ENCODE peak calls at places on chromosomes 12 and 14, in eight cellular contexts. One of them, this sample, is unnamed.

GRCh38 chr14:75125617-75126016 is 1.2 kb downstream of the NEK9 start:
- DNase-seq in SK-N-SH: peak; percentile 12
- DNase-seq in kidney: no peak
- DNase-seq in dorsolateral prefrontal cortex: no peak
- DNase-seq in upper lobe of right lung: no peak
- DNase-seq in lung: no peak
- DNase-seq in body of pancreas: no peak
- DNase-seq in suprapubic skin: no peak
- DNase-seq in this sample: no peak

GRCh38 chr12:124863409-124864325 is at the start of gene SCARB1:
- DNase-seq in SK-N-SH: peak; percentile 99
- DNase-seq in kidney: peak; percentile 94
- DNase-seq in dorsolateral prefrontal cortex: peak; percentile 80
- DNase-seq in upper lobe of right lung: peak; percentile 92
- DNase-seq in lung: peak; percentile 71
- DNase-seq in body of pancreas: peak; percentile 88
- DNase-seq in suprapubic skin: peak; percentile 84
- DNase-seq in this sample: peak; percentile 86

GRCh38 chr14:61247935-61248334 is 33.2 kb downstream of the TMEM30B start:
- DNase-seq in SK-N-SH: no peak
- DNase-seq in kidney: no peak
- DNase-seq in dorsolateral prefrontal cortex: no peak
- DNase-seq in upper lobe of right lung: no peak
- DNase-seq in lung: no peak
- DNase-seq in body of pancreas: no peak
- DNase-seq in suprapubic skin: no peak
- DNase-seq in this sample: no peak

GRCh38 chr12:32217354-32218310 is 111.0 kb downstream of the BICD1 start:
- DNase-seq in SK-N-SH: no peak
- DNase-seq in kidney: no peak
- DNase-seq in dorsolateral prefrontal cortex: no peak
- DNase-seq in upper lobe of right lung: peak; percentile 68
- DNase-seq in lung: no peak
- DNase-seq in body of pancreas: no peak
- DNase-seq in suprapubic skin: no peak
- DNase-seq in this sample: no peak

GRCh38 chr14:56205906-56206305 is 87.7 kb downstream of the PELI2 start:
- DNase-seq in SK-N-SH: no peak
- DNase-seq in kidney: no peak
- DNase-seq in dorsolateral prefrontal cortex: no peak
- DNase-seq in upper lobe of right lung: no peak
- DNase-seq in lung: no peak
- DNase-seq in body of pancreas: no peak
- DNase-seq in suprapubic skin: no peak
- DNase-seq in this sample: no peak

GRCh38 chr14:36647827-36648753 is 13.6 kb upstream of the PAX9 start:
- DNase-seq in SK-N-SH: peak; percentile 55
- DNase-seq in kidney: peak; percentile 62
- DNase-seq in dorsolateral prefrontal cortex: no peak
- DNase-seq in upper lobe of right lung: peak; percentile 67
- DNase-seq in lung: no peak
- DNase-seq in body of pancreas: peak; percentile 26
- DNase-seq in suprapubic skin: no peak
- DNase-seq in this sample: no peak

GRCh38 chr12:124080649-124081048 is 107.6 kb downstream of the ZNF664 start:
- DNase-seq in SK-N-SH: no peak
- DNase-seq in kidney: no peak
- DNase-seq in dorsolateral prefrontal cortex: no peak
- DNase-seq in upper lobe of right lung: no peak
- DNase-seq in lung: no peak
- DNase-seq in body of pancreas: no peak
- DNase-seq in suprapubic skin: no peak
- DNase-seq in this sample: no peak

GRCh38 chr12:52969828-52970569 is 21.1 kb downstream of the KRT18 start:
- DNase-seq in SK-N-SH: no peak
- DNase-seq in kidney: peak; percentile 83
- DNase-seq in dorsolateral prefrontal cortex: no peak
- DNase-seq in upper lobe of right lung: no peak
- DNase-seq in lung: no peak
- DNase-seq in body of pancreas: peak; percentile 96
- DNase-seq in suprapubic skin: no peak
- DNase-seq in this sample: no peak

GRCh38 chr14:68571073-68571703 is 221.7 kb downstream of the ZFP36L1 start:
- DNase-seq in SK-N-SH: no peak
- DNase-seq in kidney: no peak
- DNase-seq in dorsolateral prefrontal cortex: no peak
- DNase-seq in upper lobe of right lung: no peak
- DNase-seq in lung: no peak
- DNase-seq in body of pancreas: no peak
- DNase-seq in suprapubic skin: no peak
- DNase-seq in this sample: no peak

GRCh38 chr14:94110552-94111181 is at the start of gene IFI27:
- DNase-seq in SK-N-SH: no peak
- DNase-seq in kidney: no peak
- DNase-seq in dorsolateral prefrontal cortex: no peak
- DNase-seq in upper lobe of right lung: no peak
- DNase-seq in lung: peak; percentile 78
- DNase-seq in body of pancreas: no peak
- DNase-seq in suprapubic skin: no peak
- DNase-seq in this sample: peak; percentile 74

GRCh38 chr12:59708059-59708458 is 112.2 kb downstream of the SLC16A7 start:
- DNase-seq in SK-N-SH: no peak
- DNase-seq in kidney: no peak
- DNase-seq in dorsolateral prefrontal cortex: no peak
- DNase-seq in upper lobe of right lung: no peak
- DNase-seq in lung: no peak
- DNase-seq in body of pancreas: no peak
- DNase-seq in suprapubic skin: no peak
- DNase-seq in this sample: no peak

GRCh38 chr14:99150236-99150635 is 121.8 kb downstream of the BCL11B start:
- DNase-seq in SK-N-SH: no peak
- DNase-seq in kidney: no peak
- DNase-seq in dorsolateral prefrontal cortex: no peak
- DNase-seq in upper lobe of right lung: no peak
- DNase-seq in lung: no peak
- DNase-seq in body of pancreas: no peak
- DNase-seq in suprapubic skin: no peak
- DNase-seq in this sample: peak; percentile 19

GRCh38 chr14:75202671-75203070 is 26.3 kb upstream of the TMED10 start:
- DNase-seq in SK-N-SH: no peak
- DNase-seq in kidney: no peak
- DNase-seq in dorsolateral prefrontal cortex: no peak
- DNase-seq in upper lobe of right lung: no peak
- DNase-seq in lung: no peak
- DNase-seq in body of pancreas: no peak
- DNase-seq in suprapubic skin: no peak
- DNase-seq in this sample: no peak

GRCh38 chr12:109732321-109733305 is 19.0 kb downstream of the FAM222A start:
- DNase-seq in SK-N-SH: peak; percentile 73
- DNase-seq in kidney: peak; percentile 31
- DNase-seq in dorsolateral prefrontal cortex: no peak
- DNase-seq in upper lobe of right lung: peak; percentile 39
- DNase-seq in lung: no peak
- DNase-seq in body of pancreas: peak; percentile 12
- DNase-seq in suprapubic skin: peak; percentile 27
- DNase-seq in this sample: no peak

GRCh38 chr14:79971330-79971729 is 240.0 kb downstream of the DIO2 start:
- DNase-seq in SK-N-SH: no peak
- DNase-seq in kidney: no peak
- DNase-seq in dorsolateral prefrontal cortex: no peak
- DNase-seq in upper lobe of right lung: no peak
- DNase-seq in lung: no peak
- DNase-seq in body of pancreas: no peak
- DNase-seq in suprapubic skin: no peak
- DNase-seq in this sample: no peak

GRCh38 chr12:89092297-89092696 is 260.0 kb downstream of the DUSP6 start:
- DNase-seq in SK-N-SH: no peak
- DNase-seq in kidney: no peak
- DNase-seq in dorsolateral prefrontal cortex: no peak
- DNase-seq in upper lobe of right lung: no peak
- DNase-seq in lung: no peak
- DNase-seq in body of pancreas: no peak
- DNase-seq in suprapubic skin: no peak
- DNase-seq in this sample: no peak

GRCh38 chr12:27841392-27841882 is 61.4 kb upstream of the MANSC4 start:
- DNase-seq in SK-N-SH: no peak
- DNase-seq in kidney: no peak
- DNase-seq in dorsolateral prefrontal cortex: no peak
- DNase-seq in upper lobe of right lung: no peak
- DNase-seq in lung: no peak
- DNase-seq in body of pancreas: no peak
- DNase-seq in suprapubic skin: no peak
- DNase-seq in this sample: no peak

DNA sequence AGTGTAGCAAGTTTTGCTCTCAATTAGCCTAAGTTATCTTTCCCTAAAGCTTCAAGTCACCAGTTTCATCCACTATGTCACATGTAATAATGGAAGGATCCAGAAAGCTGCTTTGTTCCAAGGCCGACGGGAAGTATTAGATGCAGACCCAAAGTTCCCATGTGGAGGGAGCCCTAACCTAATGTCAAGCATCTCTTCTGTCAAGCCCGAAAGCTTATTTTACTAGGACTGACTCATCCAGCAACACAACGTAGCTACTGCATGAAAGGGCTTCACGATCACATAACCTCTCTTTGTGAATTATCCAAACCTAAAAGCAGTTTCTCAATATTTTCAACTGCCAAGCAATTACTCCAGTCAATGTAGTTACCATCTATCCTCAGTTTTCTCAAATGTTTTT is 133.4 kb downstream of the SLC6A15 start:
- DNase-seq in SK-N-SH: no peak
- DNase-seq in kidney: no peak
- DNase-seq in dorsolateral prefrontal cortex: no peak
- DNase-seq in upper lobe of right lung: no peak
- DNase-seq in lung: no peak
- DNase-seq in body of pancreas: no peak
- DNase-seq in suprapubic skin: no peak
- DNase-seq in this sample: no peak
- TF ChIP-seq CTCF in SK-N-SH: no peak
- TF ChIP-seq CTCF in kidney: no peak
- TF ChIP-seq CTCF in dorsolateral prefrontal cortex: no peak
- TF ChIP-seq CTCF in upper lobe of right lung: no peak
- TF ChIP-seq CTCF in lung: no peak
- TF ChIP-seq CTCF in body of pancreas: no peak
- TF ChIP-seq CTCF in suprapubic skin: no peak
- TF ChIP-seq CTCF in this sample: no peak

DNA sequence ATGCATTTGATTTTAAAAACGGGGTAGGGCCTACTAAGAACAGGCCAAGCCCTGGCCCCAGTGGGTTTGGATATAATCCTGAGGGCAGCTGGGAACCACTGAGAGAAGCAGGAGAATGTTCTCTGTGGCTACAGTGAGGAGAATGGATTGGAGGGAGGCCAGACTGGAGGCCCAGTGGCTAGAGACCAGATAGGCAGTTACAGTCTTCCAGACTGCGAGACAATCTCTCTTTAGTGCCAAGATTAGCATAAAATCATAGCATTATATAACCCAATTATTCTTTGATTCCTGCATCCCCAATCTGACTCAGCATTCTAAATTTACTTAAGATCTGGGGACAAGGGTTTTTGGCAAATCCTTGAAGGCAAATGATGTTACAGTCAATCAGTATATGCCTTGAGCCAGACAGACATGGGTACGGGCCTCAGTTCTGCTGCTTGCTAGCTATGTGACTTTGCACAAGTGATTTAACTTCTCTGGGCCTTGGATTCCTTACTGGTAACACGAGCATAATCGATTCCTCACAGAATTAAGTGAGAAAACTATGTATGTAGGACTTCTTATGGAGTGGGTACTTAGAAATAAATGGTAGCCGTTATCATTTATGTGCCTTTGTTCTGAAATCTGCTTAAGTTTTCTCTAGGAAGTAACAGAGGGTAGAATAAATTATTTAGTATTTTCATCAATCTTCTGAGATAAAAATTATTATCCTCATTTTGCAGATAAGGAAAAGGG is 18.3 kb downstream of the NINJ2 start:
- DNase-seq in SK-N-SH: no peak
- DNase-seq in kidney: no peak
- DNase-seq in dorsolateral prefrontal cortex: peak; percentile 74
- DNase-seq in upper lobe of right lung: no peak
- DNase-seq in lung: no peak
- DNase-seq in body of pancreas: no peak
- DNase-seq in suprapubic skin: peak; percentile 55
- DNase-seq in this sample: no peak
- H3K4me3 ChIP-seq in SK-N-SH: no peak overlapping the region
- H3K4me3 ChIP-seq in kidney: no peak overlapping the region
- H3K4me3 ChIP-seq in dorsolateral prefrontal cortex: no peak overlapping the region
- H3K4me3 ChIP-seq in upper lobe of right lung: peak overlapping the region; percentile 80
- H3K4me3 ChIP-seq in lung: no peak overlapping the region
- H3K4me3 ChIP-seq in body of pancreas: no peak overlapping the region
- H3K4me3 ChIP-seq in suprapubic skin: no peak overlapping the region
- H3K4me3 ChIP-seq in this sample: peak overlapping the region; percentile 7

DNA sequence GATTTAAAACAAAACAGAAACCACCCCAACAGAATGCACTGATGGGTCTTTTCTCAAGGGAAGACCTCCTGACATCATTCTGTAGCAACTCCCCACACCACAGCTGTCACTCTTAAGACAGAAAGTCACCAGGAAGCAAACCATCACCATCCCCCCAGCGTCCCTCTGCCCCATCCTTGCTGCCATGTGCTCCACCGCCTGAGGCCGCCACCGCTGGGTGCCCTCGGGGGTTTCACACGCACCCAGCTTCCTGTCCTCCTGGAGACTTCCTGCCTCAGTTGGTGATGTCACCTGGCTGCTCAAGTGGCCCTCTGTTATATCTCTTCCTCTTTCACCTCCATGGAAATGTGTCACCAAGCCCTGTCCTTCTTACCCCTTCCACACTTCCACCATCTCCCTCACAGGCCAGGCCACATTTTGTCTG is 71.4 kb upstream of the GPR68 start:
- DNase-seq in SK-N-SH: no peak
- DNase-seq in kidney: no peak
- DNase-seq in dorsolateral prefrontal cortex: no peak
- DNase-seq in upper lobe of right lung: no peak
- DNase-seq in lung: no peak
- DNase-seq in body of pancreas: no peak
- DNase-seq in suprapubic skin: no peak
- DNase-seq in this sample: no peak
- TF ChIP-seq CTCF in SK-N-SH: no peak
- TF ChIP-seq CTCF in kidney: no peak
- TF ChIP-seq CTCF in dorsolateral prefrontal cortex: no peak
- TF ChIP-seq CTCF in upper lobe of right lung: no peak
- TF ChIP-seq CTCF in lung: no peak
- TF ChIP-seq CTCF in body of pancreas: no peak
- TF ChIP-seq CTCF in suprapubic skin: no peak
- TF ChIP-seq CTCF in this sample: no peak

DNA sequence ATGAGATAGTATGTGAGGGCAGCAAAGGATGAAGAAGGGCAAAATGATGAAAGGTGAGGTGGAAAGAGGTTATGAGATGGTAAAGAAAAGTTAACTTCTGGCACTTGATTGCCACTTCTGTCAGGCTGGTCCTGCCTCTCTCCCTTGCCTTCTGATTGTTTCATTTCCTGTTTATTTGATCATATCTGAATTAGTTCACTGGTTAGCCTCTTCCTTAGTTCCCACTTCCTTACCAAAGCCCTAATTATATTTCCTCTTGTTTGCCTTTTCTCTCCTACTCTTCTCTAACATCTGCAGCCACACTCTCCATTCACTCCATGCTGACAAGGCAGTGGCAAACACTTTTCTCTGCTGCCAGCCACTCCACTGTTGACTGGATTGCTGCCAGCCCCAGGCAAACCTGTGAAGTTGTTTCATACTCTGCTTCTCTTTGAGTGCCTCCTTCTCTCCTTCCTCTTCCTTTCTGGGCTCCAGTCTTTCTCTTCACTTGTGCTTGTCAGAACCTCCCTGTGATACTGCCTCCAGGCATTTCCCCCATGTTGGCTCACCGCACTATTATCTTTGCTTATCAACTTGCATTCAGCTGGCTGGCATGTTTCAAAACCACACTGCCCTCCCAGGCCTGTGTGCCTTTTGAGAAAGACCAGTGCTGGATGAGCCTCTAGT is 8.1 kb downstream of the PNP start:
- DNase-seq in SK-N-SH: peak; percentile 65
- DNase-seq in kidney: no peak
- DNase-seq in dorsolateral prefrontal cortex: no peak
- DNase-seq in upper lobe of right lung: peak; percentile 81
- DNase-seq in lung: peak; percentile 64
- DNase-seq in body of pancreas: peak; percentile 44
- DNase-seq in suprapubic skin: no peak
- DNase-seq in this sample: no peak
- H3K4me3 ChIP-seq in SK-N-SH: no peak overlapping the region
- H3K4me3 ChIP-seq in kidney: no peak overlapping the region
- H3K4me3 ChIP-seq in dorsolateral prefrontal cortex: no peak overlapping the region
- H3K4me3 ChIP-seq in upper lobe of right lung: peak overlapping the region; percentile 4
- H3K4me3 ChIP-seq in lung: no peak overlapping the region
- H3K4me3 ChIP-seq in body of pancreas: no peak overlapping the region
- H3K4me3 ChIP-seq in suprapubic skin: no peak overlapping the region
- H3K4me3 ChIP-seq in this sample: no peak overlapping the region

This sample was measured in coronary artery.